ENCODE peak calls at places on chromosomes 7 and 10, in five cellular contexts. One of them, this sample, is unnamed. For H3K4me1 and H3K27me3, the result is how much of the 10 kb centered on the place peaks cover.

GRCh38 chr7:148306759-148307158 is 283.8 kb upstream of the C7orf33 start:
- DNase-seq in MM.1S: no peak
- DNase-seq in stomach: no peak
- DNase-seq in neural progenitor cell: no peak
- DNase-seq in Peyer's patch: no peak
- DNase-seq in this sample: no peak

GRCh38 chr10:74150151-74151056 is at the start of gene AP3M1:
- DNase-seq in stomach: peak
- DNase-seq in MM.1S: peak
- DNase-seq in neural progenitor cell: peak
- DNase-seq in Peyer's patch: peak
- DNase-seq in this sample: no peak

GRCh38 chr10:59176241-59177030 is at the start of gene PHYHIPL:
- DNase-seq in neural progenitor cell: peak
- DNase-seq in stomach: no peak
- DNase-seq in Peyer's patch: no peak
- DNase-seq in MM.1S: no peak
- DNase-seq in this sample: no peak

GRCh38 chr7:18086165-18087030 is 58.8 kb upstream of the PRPS1L1 start:
- DNase-seq in Peyer's patch: no peak
- DNase-seq in MM.1S: peak
- DNase-seq in neural progenitor cell: peak
- DNase-seq in stomach: no peak
- DNase-seq in this sample: no peak

GRCh38 chr7:44891372-44891771 is 6.0 kb upstream of the PURB start:
- DNase-seq in neural progenitor cell: no peak
- DNase-seq in MM.1S: no peak
- DNase-seq in Peyer's patch: no peak
- DNase-seq in stomach: no peak
- DNase-seq in this sample: peak

GRCh38 chr7:128383781-128384180 is 22.3 kb upstream of the PRRT4 start:
- DNase-seq in MM.1S: no peak
- DNase-seq in neural progenitor cell: no peak
- DNase-seq in stomach: no peak
- DNase-seq in Peyer's patch: no peak
- DNase-seq in this sample: no peak

GRCh38 chr7:135240446-135240845 is 6.8 kb downstream of the STRA8 start:
- DNase-seq in stomach: no peak
- DNase-seq in Peyer's patch: no peak
- DNase-seq in neural progenitor cell: no peak
- DNase-seq in MM.1S: no peak
- DNase-seq in this sample: no peak

GRCh38 chr10:20473361-20473760 is 423.8 kb downstream of the NEBL start:
- DNase-seq in neural progenitor cell: no peak
- DNase-seq in Peyer's patch: no peak
- DNase-seq in stomach: no peak
- DNase-seq in MM.1S: no peak
- DNase-seq in this sample: no peak

GRCh38 chr10:68876246-68876918 is 24.7 kb upstream of the DDX50 start:
- DNase-seq in stomach: no peak
- DNase-seq in Peyer's patch: no peak
- DNase-seq in MM.1S: no peak
- DNase-seq in neural progenitor cell: peak
- DNase-seq in this sample: no peak

GRCh38 chr10:130751851-130752250 is 559.7 kb downstream of the TCERG1L start:
- DNase-seq in Peyer's patch: no peak
- DNase-seq in stomach: peak
- DNase-seq in MM.1S: no peak
- DNase-seq in neural progenitor cell: no peak
- DNase-seq in this sample: no peak

GRCh38 chr10:131911451-131911850 is 10.6 kb downstream of the PPP2R2D start:
- DNase-seq in MM.1S: no peak
- DNase-seq in Peyer's patch: no peak
- DNase-seq in stomach: no peak
- DNase-seq in neural progenitor cell: no peak
- DNase-seq in this sample: no peak

GRCh38 chr7:37438879-37439278 is 9.8 kb downstream of the ELMO1 start:
- DNase-seq in Peyer's patch: no peak
- DNase-seq in stomach: no peak
- DNase-seq in MM.1S: no peak
- DNase-seq in neural progenitor cell: no peak
- DNase-seq in this sample: no peak

GRCh38 chr7:45136106-45137060 is 21.2 kb upstream of the RAMP3 start:
- DNase-seq in stomach: peak
- DNase-seq in neural progenitor cell: peak
- DNase-seq in MM.1S: peak
- DNase-seq in Peyer's patch: peak
- DNase-seq in this sample: peak

GRCh38 chr7:40099837-40100236 is 34.6 kb downstream of the MPLKIP start:
- DNase-seq in stomach: no peak
- DNase-seq in Peyer's patch: no peak
- DNase-seq in MM.1S: no peak
- DNase-seq in neural progenitor cell: no peak
- DNase-seq in this sample: no peak

GRCh38 chr10:63487990-63488389 is 22.2 kb upstream of the JMJD1C start:
- DNase-seq in neural progenitor cell: no peak
- DNase-seq in stomach: no peak
- DNase-seq in MM.1S: no peak
- DNase-seq in Peyer's patch: no peak
- DNase-seq in this sample: no peak

GRCh38 chr10:7707858-7708622 is 4.9 kb downstream of the ITIH2 start:
- DNase-seq in neural progenitor cell: no peak
- DNase-seq in stomach: no peak
- DNase-seq in Peyer's patch: no peak
- DNase-seq in MM.1S: no peak
- DNase-seq in this sample: no peak

GRCh38 chr10:63414481-63415260 is 51.1 kb downstream of the JMJD1C start:
- DNase-seq in neural progenitor cell: no peak
- DNase-seq in Peyer's patch: no peak
- DNase-seq in MM.1S: no peak
- DNase-seq in stomach: no peak
- DNase-seq in this sample: no peak

GRCh38 chr10:111856631-111857030 is 326.9 kb downstream of the GPAM start:
- DNase-seq in neural progenitor cell: peak
- DNase-seq in MM.1S: no peak
- DNase-seq in Peyer's patch: no peak
- DNase-seq in stomach: no peak
- DNase-seq in this sample: no peak

GRCh38 chr10:71727429-71728217 is 8.0 kb upstream of the C10orf105 start:
- DNase-seq in Peyer's patch: peak
- DNase-seq in MM.1S: peak
- DNase-seq in neural progenitor cell: no peak
- DNase-seq in stomach: peak
- DNase-seq in this sample: peak

GRCh38 chr10:114199239-114199638 is 20.1 kb downstream of the TDRD1 start:
- DNase-seq in stomach: no peak
- DNase-seq in neural progenitor cell: no peak
- DNase-seq in Peyer's patch: no peak
- DNase-seq in MM.1S: no peak
- DNase-seq in this sample: no peak

GRCh38 chr10:100065084-100065660 is 16.5 kb downstream of the CPN1 start:
- DNase-seq in MM.1S: no peak
- DNase-seq in Peyer's patch: no peak
- DNase-seq in stomach: no peak
- DNase-seq in neural progenitor cell: peak
- DNase-seq in this sample: no peak

GRCh38 chr7:265192-265997 is 24.6 kb upstream of the FOXL3 start:
- DNase-seq in MM.1S: no peak
- DNase-seq in neural progenitor cell: no peak
- DNase-seq in stomach: no peak
- DNase-seq in Peyer's patch: no peak
- DNase-seq in this sample: no peak

GRCh38 chr7:129780257-129781127 is 169.0 kb downstream of the NRF1 start:
- DNase-seq in Peyer's patch: peak
- DNase-seq in neural progenitor cell: peak
- DNase-seq in stomach: peak
- DNase-seq in MM.1S: peak
- DNase-seq in this sample: peak

GRCh38 chr10:49310901-49311561 is 12.1 kb downstream of the C10orf71 start:
- DNase-seq in MM.1S: no peak
- DNase-seq in neural progenitor cell: no peak
- DNase-seq in Peyer's patch: no peak
- DNase-seq in stomach: no peak
- DNase-seq in this sample: no peak

GRCh38 chr10:49311562-49312236 is 12.7 kb downstream of the C10orf71 start:
- DNase-seq in Peyer's patch: no peak
- DNase-seq in stomach: no peak
- DNase-seq in MM.1S: no peak
- DNase-seq in neural progenitor cell: no peak
- DNase-seq in this sample: no peak

GRCh38 chr10:49310460-49310859 is 11.5 kb downstream of the C10orf71 start:
- DNase-seq in Peyer's patch: no peak
- DNase-seq in stomach: no peak
- DNase-seq in MM.1S: no peak
- DNase-seq in neural progenitor cell: no peak
- DNase-seq in this sample: no peak

GRCh38 chr10:49308881-49309280 is 9.9 kb downstream of the C10orf71 start:
- DNase-seq in neural progenitor cell: no peak
- DNase-seq in stomach: no peak
- DNase-seq in MM.1S: no peak
- DNase-seq in Peyer's patch: no peak
- DNase-seq in this sample: no peak

DNA sequence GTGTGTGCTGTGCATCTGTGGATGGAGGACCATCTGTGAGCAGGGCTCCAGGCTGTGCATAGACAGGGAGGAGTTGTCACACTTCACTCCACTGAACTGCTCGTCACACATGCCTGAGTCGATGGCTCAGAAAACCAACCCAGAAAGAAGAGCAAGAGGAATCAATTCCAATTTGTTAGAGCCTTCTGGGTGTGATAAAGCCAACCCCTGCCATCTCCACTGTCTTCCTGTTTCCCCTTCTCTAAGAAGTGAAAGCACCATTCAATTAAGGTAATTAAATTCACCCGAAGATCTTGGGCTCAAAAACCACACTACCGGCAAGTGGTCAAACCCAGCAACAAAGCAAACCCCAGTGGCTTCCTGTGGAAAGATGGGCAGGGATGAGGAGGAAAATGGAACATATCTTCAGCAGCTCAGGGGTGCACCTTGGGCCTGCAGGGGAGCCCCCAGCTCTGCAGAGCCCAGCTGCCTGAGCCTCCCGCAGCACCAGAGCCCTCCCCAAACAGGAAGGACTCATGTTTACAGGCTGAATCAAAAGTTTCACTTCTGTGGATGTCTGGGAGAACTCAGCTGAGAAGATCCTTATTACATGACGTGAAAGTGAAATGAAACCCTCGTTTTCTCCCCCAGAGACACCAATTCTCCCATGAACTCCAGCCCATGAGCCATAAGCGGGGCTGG is 10.9 kb downstream of the C10orf71 start:
- DNase-seq in stomach: no peak
- DNase-seq in MM.1S: no peak
- DNase-seq in neural progenitor cell: no peak
- DNase-seq in Peyer's patch: peak
- DNase-seq in this sample: no peak
- H3K4me1 ChIP-seq in stomach: under half
- H3K4me1 ChIP-seq in MM.1S: under half
- H3K4me1 ChIP-seq in neural progenitor cell: under half
- H3K4me1 ChIP-seq in Peyer's patch: under half
- H3K4me1 ChIP-seq in this sample: under half

DNA sequence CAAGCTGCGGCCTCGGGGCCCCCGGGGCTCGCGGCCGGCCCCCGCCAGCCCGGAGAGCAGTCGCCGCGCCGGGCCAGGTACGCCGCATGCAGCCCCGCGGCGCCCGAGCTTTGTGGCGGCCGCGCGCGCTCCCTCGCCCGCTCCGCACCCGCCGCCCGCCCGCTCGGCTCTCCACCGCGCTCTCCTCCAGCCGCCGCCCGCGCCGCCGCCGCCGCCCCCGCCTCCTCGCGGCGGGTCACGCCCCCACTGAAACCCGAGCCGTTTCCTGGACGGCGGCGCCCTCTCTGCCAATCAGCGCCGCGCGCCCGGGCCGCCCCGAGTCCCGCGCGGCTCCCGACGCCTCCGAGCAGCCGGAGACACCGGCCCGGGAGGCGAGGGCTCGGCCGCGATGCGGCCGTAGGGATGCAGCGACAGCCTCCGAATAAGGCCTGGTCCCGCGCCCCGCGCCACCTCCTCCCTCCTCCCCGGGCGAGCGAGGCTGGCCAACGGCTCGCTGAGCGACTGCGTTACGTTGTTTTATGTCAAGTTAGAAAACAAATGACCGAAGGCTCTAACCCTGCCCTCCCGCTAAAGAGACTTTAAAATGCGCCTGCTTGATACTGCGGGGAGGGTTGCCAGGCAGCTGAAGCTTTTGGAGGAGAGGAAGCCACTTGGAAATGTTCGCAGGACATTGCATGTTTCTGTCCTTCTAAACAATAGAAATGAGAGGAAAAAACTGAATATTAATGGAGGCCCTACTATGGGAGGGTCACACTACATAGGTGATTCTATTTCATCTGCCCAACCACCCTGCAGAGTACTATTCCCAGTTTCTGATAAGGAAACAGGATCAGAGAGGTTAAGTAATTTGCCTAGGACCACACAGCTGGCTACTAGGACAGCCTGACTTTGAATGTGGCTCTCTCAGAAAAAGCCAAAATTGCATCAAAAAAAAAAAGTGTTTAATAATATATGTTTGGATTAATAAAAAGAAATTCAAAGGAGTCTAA is at the start of gene FGFR2:
- DNase-seq in Peyer's patch: peak
- DNase-seq in neural progenitor cell: peak
- DNase-seq in stomach: peak
- DNase-seq in MM.1S: peak
- DNase-seq in this sample: no peak
- H3K27me3 ChIP-seq in Peyer's patch: under half
- H3K27me3 ChIP-seq in neural progenitor cell: under half
- H3K27me3 ChIP-seq in stomach: half or more
- H3K27me3 ChIP-seq in MM.1S: under half
- H3K27me3 ChIP-seq in this sample: under half

DNA sequence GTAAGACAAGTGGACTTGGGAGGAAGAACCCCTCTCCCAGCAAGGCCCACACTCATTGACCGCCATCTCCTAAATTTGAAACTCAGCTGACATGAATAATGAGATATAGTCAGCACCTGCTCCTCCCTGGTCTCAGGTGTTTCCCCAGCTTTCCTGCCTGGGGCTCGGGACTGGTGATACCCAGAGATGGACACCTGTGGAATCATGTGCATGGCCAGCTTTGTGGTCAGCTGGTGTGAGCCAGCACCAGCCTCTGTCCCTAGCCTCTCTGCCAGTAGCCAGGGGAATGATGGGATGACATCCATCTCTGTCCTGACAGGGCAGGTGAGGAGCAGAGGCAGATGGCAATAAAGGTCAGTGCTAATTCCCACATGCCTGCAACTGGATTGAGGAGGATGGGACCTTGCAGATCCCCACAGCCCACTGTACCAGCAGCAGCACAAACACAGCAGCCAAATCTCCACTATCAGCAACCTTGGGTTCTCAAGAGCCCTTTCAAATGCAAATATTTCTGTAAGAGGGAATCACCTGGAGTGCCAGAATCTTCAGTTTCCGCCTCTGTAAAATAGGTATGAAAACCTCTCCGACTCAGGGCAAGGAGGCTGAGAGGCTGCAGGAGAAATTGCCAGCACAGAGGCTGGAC is 329.2 kb upstream of the ZMIZ1 start:
- DNase-seq in Peyer's patch: no peak
- DNase-seq in stomach: no peak
- DNase-seq in MM.1S: no peak
- DNase-seq in neural progenitor cell: no peak
- DNase-seq in this sample: no peak
- H3K4me1 ChIP-seq in Peyer's patch: under half
- H3K4me1 ChIP-seq in stomach: under half
- H3K4me1 ChIP-seq in MM.1S: under half
- H3K4me1 ChIP-seq in neural progenitor cell: under half
- H3K4me1 ChIP-seq in this sample: under half

GRCh38 chr7:157709531-157710251 is 372.9 kb downstream of the DNAJB6 start:
- DNase-seq in MM.1S: no peak
- DNase-seq in neural progenitor cell: no peak
- DNase-seq in Peyer's patch: no peak
- DNase-seq in stomach: no peak
- DNase-seq in this sample: no peak
- H3K27me3 ChIP-seq in MM.1S: half or more
- H3K27me3 ChIP-seq in neural progenitor cell: under half
- H3K27me3 ChIP-seq in Peyer's patch: under half
- H3K27me3 ChIP-seq in stomach: under half
- H3K27me3 ChIP-seq in this sample: under half

This sample was measured in naive thymus-derived CD4-positive, alpha-beta T cell.